ENCODE peak calls at places on chromosomes 13 and 19, in six cellular contexts. F, I, Z, C, A and P are unnamed samples.

GRCh38 chr13:27924529-27925141 is 4.8 kb downstream of the PDX1 start:
- DNase-seq in A (no peak), I (no peak), Z (no peak), F (no peak), C (no peak), P (no peak)

GRCh38 chr13:22700488-22700887 is 480.3 kb upstream of the SGCG start:
- DNase-seq in A (no peak), C (no peak), F (no peak), Z (no peak), I (no peak), P (no peak)

GRCh38 chr19:36488816-36489138 is 584 bp downstream of the ZNF566 start:
- DNase-seq in F (no peak), I (no peak), Z (no peak), C (no peak), A (peak; percentile 5), P (peak; percentile 14)

GRCh38 chr13:25210842-25211241 is 38.8 kb upstream of the AMER2 start:
- DNase-seq in C (no peak), Z (no peak), A (no peak), F (no peak), I (no peak), P (no peak)

GRCh38 chr13:25916119-25916518 is 135.7 kb downstream of the SHISA2 start:
- DNase-seq in C (no peak), I (no peak), Z (no peak), A (no peak), F (no peak), P (no peak)

GRCh38 chr13:33172911-33173310 is 112.6 kb downstream of the STARD13 start:
- DNase-seq in Z (peak; percentile 19), I (no peak), C (no peak), A (peak; percentile 61), F (no peak), P (no peak)

GRCh38 chr19:2096543-2097329 is at the start of gene IZUMO4:
- DNase-seq in A (peak; percentile 93), F (peak; percentile 96), C (peak; percentile 99), Z (peak; percentile 97), I (peak; percentile 99), P (peak; percentile 98)

GRCh38 chr19:629961-630714 is 3.2 kb downstream of the POLRMT start:
- DNase-seq in C (no peak), F (no peak), I (no peak), Z (no peak), A (no peak), P (no peak)

GRCh38 chr19:19321143-19321577 is 531 bp downstream of the MAU2 start:
- DNase-seq in A (no peak), C (no peak), Z (no peak), F (no peak), I (no peak), P (no peak)

GRCh38 chr13:108681986-108682562 is 52.7 kb downstream of the MYO16 start:
- DNase-seq in I (no peak), F (no peak), C (no peak), A (no peak), Z (no peak), P (peak; percentile 0)

GRCh38 chr13:112078216-112078615 is 11.3 kb downstream of the SOX1 start:
- DNase-seq in A (no peak), C (no peak), F (no peak), Z (no peak), I (no peak), P (no peak)

GRCh38 chr13:73715114-73715909 is 418.9 kb downstream of the KLF12 start:
- DNase-seq in F (no peak), A (no peak), Z (peak; percentile 59), C (no peak), I (no peak), P (no peak)

GRCh38 chr19:38252385-38252784 is 3.8 kb downstream of the PPP1R14A start:
- DNase-seq in A (no peak), Z (no peak), C (no peak), F (no peak), I (no peak), P (no peak)

GRCh38 chr19:48480476-48481190 is 11.5 kb downstream of the CYTH2 start:
- DNase-seq in F (no peak), I (no peak), C (peak; percentile 47), Z (no peak), A (no peak), P (peak; percentile 48)

GRCh38 chr19:677201-677600 is 1.0 kb downstream of the FSTL3 start:
- DNase-seq in A (peak; percentile 87), F (peak; percentile 85), C (no peak), Z (peak; percentile 86), I (peak; percentile 85), P (peak; percentile 89)

GRCh38 chr19:44623080-44623479 is 9.7 kb downstream of the IGSF23 start:
- DNase-seq in Z (no peak), F (no peak), A (peak; percentile 28), C (no peak), I (peak; percentile 35), P (peak; percentile 67)

GRCh38 chr13:19057588-19058340 is 123.9 kb downstream of the TUBA3C start:
- DNase-seq in Z (no peak), F (no peak), C (no peak), I (no peak), A (no peak), P (no peak)

GRCh38 chr19:48558018-48558684 is 6.2 kb downstream of the SULT2B1 start:
- DNase-seq in C (no peak), F (no peak), I (peak; percentile 39), A (peak; percentile 30), Z (peak; percentile 65), P (peak; percentile 71)

GRCh38 chr19:1237754-1238372 is at the start of gene CBARP:
- DNase-seq in I (peak; percentile 63), C (peak; percentile 54), Z (no peak), A (no peak), F (no peak), P (no peak)

GRCh38 chr13:91112878-91113277 is 234.6 kb upstream of the MIR17HG start:
- DNase-seq in I (no peak), F (no peak), C (no peak), A (no peak), Z (no peak), P (no peak)

GRCh38 chr19:57656346-57656745 is 12.4 kb upstream of the ZSCAN4 start:
- DNase-seq in I (no peak), Z (peak; percentile 57), C (no peak), F (no peak), A (no peak), P (no peak)

GRCh38 chr19:12187625-12188024 is 24.7 kb downstream of the ZNF136 start:
- DNase-seq in I (no peak), C (no peak), A (no peak), F (no peak), Z (no peak), P (peak; percentile 20)

GRCh38 chr13:51764184-51765141 is 39.5 kb downstream of the DHRS12 start:
- DNase-seq in I (peak; percentile 83), F (no peak), C (peak; percentile 58), Z (no peak), A (peak; percentile 93), P (peak; percentile 71)